ENCODE peak calls at places on chromosomes 16 and 17, in four cellular contexts. One of them, this sample, is unnamed.

GRCh38 chr16:84514874-84515835 is 10.7 kb upstream of the MEAK7 start:
- DNase-seq in HepG2: peak
- DNase-seq in K562: no peak
- DNase-seq in GM12878: peak
- DNase-seq in this sample: no peak

GRCh38 chr17:76208120-76208519 is 32.2 kb downstream of the RNF157 start:
- DNase-seq in HepG2: no peak
- DNase-seq in K562: no peak
- DNase-seq in GM12878: peak
- DNase-seq in this sample: no peak

GRCh38 chr17:51238253-51238887 is 21.5 kb downstream of the MBTD1 start:
- DNase-seq in HepG2: no peak
- DNase-seq in K562: no peak
- DNase-seq in GM12878: peak
- DNase-seq in this sample: no peak

GRCh38 chr17:56096026-56096807 is 57.1 kb upstream of the ANKFN1 start:
- DNase-seq in HepG2: no peak
- DNase-seq in K562: no peak
- DNase-seq in GM12878: no peak
- DNase-seq in this sample: no peak

GRCh38 chr17:47763913-47764582 is 31.0 kb downstream of the TBX21 start:
- DNase-seq in HepG2: no peak
- DNase-seq in K562: no peak
- DNase-seq in GM12878: no peak
- DNase-seq in this sample: no peak

GRCh38 chr17:2212328-2212981 is 91.1 kb downstream of the SMG6 start:
- DNase-seq in HepG2: no peak
- DNase-seq in K562: no peak
- DNase-seq in GM12878: no peak
- DNase-seq in this sample: no peak

GRCh38 chr16:6104423-6104822 is 1006.8 kb upstream of the EEF2KMT start:
- DNase-seq in HepG2: no peak
- DNase-seq in K562: no peak
- DNase-seq in GM12878: no peak
- DNase-seq in this sample: no peak

GRCh38 chr16:55052335-55053070 is 121.8 kb downstream of the IRX5 start:
- DNase-seq in HepG2: no peak
- DNase-seq in K562: no peak
- DNase-seq in GM12878: no peak
- DNase-seq in this sample: no peak

GRCh38 chr16:3158498-3159314 is 23.9 kb downstream of the ZNF213 start:
- DNase-seq in HepG2: peak
- DNase-seq in K562: peak
- DNase-seq in GM12878: no peak
- DNase-seq in this sample: peak

GRCh38 chr16:3155181-3155580 is 20.4 kb downstream of the ZNF213 start:
- DNase-seq in HepG2: no peak
- DNase-seq in K562: no peak
- DNase-seq in GM12878: no peak
- DNase-seq in this sample: no peak

GRCh38 chr16:3155972-3156371 is 21.1 kb downstream of the ZNF213 start:
- DNase-seq in HepG2: no peak
- DNase-seq in K562: no peak
- DNase-seq in GM12878: no peak
- DNase-seq in this sample: no peak

GRCh38 chr16:3158014-3158497 is 23.2 kb downstream of the ZNF213 start:
- DNase-seq in HepG2: no peak
- DNase-seq in K562: no peak
- DNase-seq in GM12878: no peak
- DNase-seq in this sample: no peak

GRCh38 chr16:3157229-3158013 is 22.6 kb downstream of the ZNF213 start:
- DNase-seq in HepG2: peak
- DNase-seq in K562: peak
- DNase-seq in GM12878: no peak
- DNase-seq in this sample: peak
- TF ChIP-seq FOXK2 in HepG2: no peak
- TF ChIP-seq FOXK2 in K562: no peak
- TF ChIP-seq FOXK2 in GM12878: no peak
- TF ChIP-seq FOXK2 in this sample: no peak

GRCh38 chr17:13582776-13583414 is 18.8 kb downstream of the HS3ST3A1 start:
- DNase-seq in HepG2: no peak
- DNase-seq in K562: no peak
- DNase-seq in GM12878: no peak
- DNase-seq in this sample: no peak

GRCh38 chr17:13587487-13588338 is 14.0 kb downstream of the HS3ST3A1 start:
- DNase-seq in HepG2: no peak
- DNase-seq in K562: no peak
- DNase-seq in GM12878: no peak
- DNase-seq in this sample: no peak

GRCh38 chr17:13583996-13584700 is 17.6 kb downstream of the HS3ST3A1 start:
- DNase-seq in HepG2: no peak
- DNase-seq in K562: no peak
- DNase-seq in GM12878: no peak
- DNase-seq in this sample: no peak

GRCh38 chr17:13581925-13582324 is 19.8 kb downstream of the HS3ST3A1 start:
- DNase-seq in HepG2: no peak
- DNase-seq in K562: no peak
- DNase-seq in GM12878: no peak
- DNase-seq in this sample: no peak

GRCh38 chr17:13584701-13585080 is 17.0 kb downstream of the HS3ST3A1 start:
- DNase-seq in HepG2: no peak
- DNase-seq in K562: no peak
- DNase-seq in GM12878: no peak
- DNase-seq in this sample: no peak
- TF ChIP-seq FOXK2 in HepG2: no peak
- TF ChIP-seq FOXK2 in K562: no peak
- TF ChIP-seq FOXK2 in GM12878: no peak
- TF ChIP-seq FOXK2 in this sample: no peak

GRCh38 chr16:11140867-11141266 is 115.1 kb downstream of the SOCS1 start:
- DNase-seq in HepG2: no peak
- DNase-seq in K562: no peak
- DNase-seq in GM12878: no peak
- DNase-seq in this sample: no peak

GRCh38 chr16:11138026-11138768 is 117.8 kb downstream of the SOCS1 start:
- DNase-seq in HepG2: no peak
- DNase-seq in K562: no peak
- DNase-seq in GM12878: no peak
- DNase-seq in this sample: no peak

GRCh38 chr16:11138769-11139623 is 117.0 kb downstream of the SOCS1 start:
- DNase-seq in HepG2: peak
- DNase-seq in K562: no peak
- DNase-seq in GM12878: no peak
- DNase-seq in this sample: no peak

GRCh38 chr16:11140466-11140865 is 115.5 kb downstream of the SOCS1 start:
- DNase-seq in HepG2: no peak
- DNase-seq in K562: no peak
- DNase-seq in GM12878: no peak
- DNase-seq in this sample: no peak

DNA sequence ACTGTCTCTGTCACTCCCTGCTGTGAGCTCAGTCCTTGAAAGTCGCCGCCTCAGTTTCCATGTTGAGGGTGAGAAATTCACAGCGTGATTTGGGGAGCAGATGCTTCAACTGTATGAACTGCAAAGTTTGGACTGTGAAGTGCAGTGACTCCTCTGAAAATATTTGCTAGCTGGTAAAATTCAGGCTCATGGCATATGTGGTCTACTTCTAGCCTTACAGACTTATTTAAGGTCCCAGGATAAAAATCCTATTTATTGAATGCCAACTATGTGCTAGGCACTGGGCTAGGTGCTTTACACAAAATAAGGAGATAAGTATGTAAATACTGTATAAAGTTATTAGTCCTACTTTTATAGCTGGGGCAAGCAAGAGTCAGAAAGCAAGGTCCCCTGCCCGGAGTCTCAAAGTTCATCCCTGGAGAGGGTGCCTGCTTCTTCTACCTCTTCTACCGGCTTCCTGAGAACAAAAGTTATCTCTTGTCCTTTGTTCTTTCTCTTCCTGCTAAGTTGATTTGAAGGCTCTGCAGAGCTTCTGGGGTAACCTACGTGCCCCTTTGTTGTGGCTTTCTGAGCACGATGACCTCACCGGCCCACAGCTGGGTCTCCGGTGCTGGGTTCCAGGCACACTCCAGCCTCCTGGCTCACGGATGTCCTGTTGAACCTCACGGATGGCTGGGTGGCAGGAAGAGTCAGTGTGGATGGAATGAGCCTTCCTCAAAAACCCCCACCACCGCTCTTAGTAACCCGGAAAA is 116.2 kb downstream of the SOCS1 start:
- DNase-seq in HepG2: peak
- DNase-seq in K562: no peak
- DNase-seq in GM12878: no peak
- DNase-seq in this sample: no peak
- TF ChIP-seq FOXK2 in HepG2: no peak
- TF ChIP-seq FOXK2 in K562: no peak
- TF ChIP-seq FOXK2 in GM12878: no peak
- TF ChIP-seq FOXK2 in this sample: no peak

DNA sequence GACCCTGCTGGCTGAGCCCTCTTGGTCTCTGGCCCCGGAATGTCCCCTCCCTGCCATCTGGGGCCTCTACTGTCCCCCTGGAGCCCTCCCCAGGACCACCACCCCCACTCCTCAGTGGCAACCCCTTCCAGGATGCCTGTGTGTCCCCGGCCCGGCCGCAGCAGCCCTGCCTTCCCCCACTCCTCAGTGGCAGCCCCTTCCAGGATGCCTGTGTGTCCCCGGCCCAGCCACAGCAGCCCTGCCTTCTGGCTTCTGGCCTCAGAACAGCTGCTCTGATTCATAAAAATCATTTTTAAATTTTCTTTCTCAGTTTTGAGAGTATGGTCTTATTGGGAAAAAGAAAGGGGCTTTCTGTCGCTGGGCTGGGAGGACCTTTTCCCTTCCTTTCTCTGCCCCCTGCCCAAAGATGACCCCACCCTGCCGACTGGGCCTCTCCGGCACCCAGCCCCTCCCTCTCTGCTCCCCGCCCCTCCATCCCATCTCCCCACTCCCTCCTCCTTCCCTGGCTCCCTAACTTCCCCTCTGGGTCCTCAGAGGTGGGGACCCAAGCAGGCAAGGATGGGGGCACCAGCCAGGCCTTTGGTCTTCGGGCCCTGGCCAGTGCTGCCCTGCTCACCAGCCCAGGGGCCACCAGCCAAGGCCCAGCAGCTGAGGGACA is 40.5 kb downstream of the BAHCC1 start:
- DNase-seq in HepG2: no peak
- DNase-seq in K562: no peak
- DNase-seq in GM12878: no peak
- DNase-seq in this sample: no peak
- TF ChIP-seq FOXK2 in HepG2: no peak
- TF ChIP-seq FOXK2 in K562: no peak
- TF ChIP-seq FOXK2 in GM12878: no peak
- TF ChIP-seq FOXK2 in this sample: no peak

This sample was measured in HEK293T.